ENCODE peak calls at places on chromosomes 12 and 14, in seven cellular contexts. One of them, this sample, is unnamed.

GRCh38 chr14:59360923-59361794 is 104.0 kb downstream of the GPR135 start:
- DNase-seq in thoracic aorta: no peak
- DNase-seq in suprapubic skin: peak; percentile 75
- DNase-seq in fibroblast of mammary gland: peak; percentile 92
- DNase-seq in astrocyte of the cerebellum: no peak
- DNase-seq in ascending aorta: no peak
- DNase-seq in fibroblast of pulmonary artery: peak; percentile 92
- DNase-seq in this sample: no peak

GRCh38 chr12:1384910-1385309 is 209.5 kb downstream of the FBXL14 start:
- DNase-seq in fibroblast of pulmonary artery: no peak
- DNase-seq in ascending aorta: no peak
- DNase-seq in suprapubic skin: no peak
- DNase-seq in thoracic aorta: no peak
- DNase-seq in fibroblast of mammary gland: no peak
- DNase-seq in astrocyte of the cerebellum: no peak
- DNase-seq in this sample: no peak

GRCh38 chr12:28463396-28463795 is 273.1 kb downstream of the CCDC91 start:
- DNase-seq in fibroblast of pulmonary artery: no peak
- DNase-seq in suprapubic skin: no peak
- DNase-seq in astrocyte of the cerebellum: no peak
- DNase-seq in ascending aorta: no peak
- DNase-seq in fibroblast of mammary gland: peak; percentile 23
- DNase-seq in thoracic aorta: no peak
- DNase-seq in this sample: no peak

GRCh38 chr12:97386133-97386581 is 76.4 kb upstream of the RMST start:
- DNase-seq in astrocyte of the cerebellum: peak; percentile 91
- DNase-seq in thoracic aorta: no peak
- DNase-seq in fibroblast of mammary gland: no peak
- DNase-seq in fibroblast of pulmonary artery: no peak
- DNase-seq in ascending aorta: no peak
- DNase-seq in suprapubic skin: no peak
- DNase-seq in this sample: no peak

GRCh38 chr12:57796996-57797395 is 14.4 kb downstream of the TSFM start:
- DNase-seq in fibroblast of pulmonary artery: no peak
- DNase-seq in fibroblast of mammary gland: no peak
- DNase-seq in ascending aorta: no peak
- DNase-seq in thoracic aorta: no peak
- DNase-seq in suprapubic skin: no peak
- DNase-seq in astrocyte of the cerebellum: no peak
- DNase-seq in this sample: no peak

GRCh38 chr12:96522690-96523089 is 33.3 kb downstream of the CFAP54 start:
- DNase-seq in astrocyte of the cerebellum: no peak
- DNase-seq in thoracic aorta: no peak
- DNase-seq in fibroblast of mammary gland: no peak
- DNase-seq in fibroblast of pulmonary artery: no peak
- DNase-seq in ascending aorta: no peak
- DNase-seq in suprapubic skin: no peak
- DNase-seq in this sample: no peak

GRCh38 chr12:93186131-93186530 is 191.6 kb upstream of the NUDT4 start:
- DNase-seq in suprapubic skin: no peak
- DNase-seq in astrocyte of the cerebellum: no peak
- DNase-seq in fibroblast of mammary gland: peak; percentile 38
- DNase-seq in fibroblast of pulmonary artery: peak; percentile 68
- DNase-seq in ascending aorta: no peak
- DNase-seq in thoracic aorta: no peak
- DNase-seq in this sample: no peak

GRCh38 chr12:111766608-111767361 is at the start of gene ALDH2:
- DNase-seq in suprapubic skin: peak; percentile 84
- DNase-seq in astrocyte of the cerebellum: no peak
- DNase-seq in fibroblast of mammary gland: no peak
- DNase-seq in thoracic aorta: no peak
- DNase-seq in ascending aorta: no peak
- DNase-seq in fibroblast of pulmonary artery: peak; percentile 53
- DNase-seq in this sample: peak; percentile 61

GRCh38 chr14:73718742-73719251 is 4.6 kb upstream of the PNMA1 start:
- DNase-seq in astrocyte of the cerebellum: no peak
- DNase-seq in fibroblast of pulmonary artery: no peak
- DNase-seq in fibroblast of mammary gland: no peak
- DNase-seq in ascending aorta: no peak
- DNase-seq in suprapubic skin: no peak
- DNase-seq in thoracic aorta: no peak
- DNase-seq in this sample: no peak

GRCh38 chr14:90545966-90546751 is 149.3 kb downstream of the CALM1 start:
- DNase-seq in thoracic aorta: peak; percentile 58
- DNase-seq in ascending aorta: peak; percentile 41
- DNase-seq in fibroblast of pulmonary artery: no peak
- DNase-seq in fibroblast of mammary gland: no peak
- DNase-seq in suprapubic skin: no peak
- DNase-seq in astrocyte of the cerebellum: no peak
- DNase-seq in this sample: no peak

GRCh38 chr12:153080-153746 is 60.7 kb downstream of the SLC6A12 start:
- DNase-seq in suprapubic skin: no peak
- DNase-seq in ascending aorta: no peak
- DNase-seq in fibroblast of mammary gland: peak; percentile 44
- DNase-seq in thoracic aorta: no peak
- DNase-seq in fibroblast of pulmonary artery: peak; percentile 47
- DNase-seq in astrocyte of the cerebellum: no peak
- DNase-seq in this sample: peak; percentile 75

GRCh38 chr12:100199347-100200136 is 1.1 kb upstream of the ACTR6 start:
- DNase-seq in fibroblast of mammary gland: no peak
- DNase-seq in thoracic aorta: no peak
- DNase-seq in fibroblast of pulmonary artery: peak; percentile 7
- DNase-seq in astrocyte of the cerebellum: no peak
- DNase-seq in suprapubic skin: peak; percentile 86
- DNase-seq in ascending aorta: no peak
- DNase-seq in this sample: peak; percentile 88

GRCh38 chr12:20696181-20696580 is 1.0 kb downstream of the SLCO1C1 start:
- DNase-seq in astrocyte of the cerebellum: no peak
- DNase-seq in suprapubic skin: no peak
- DNase-seq in ascending aorta: no peak
- DNase-seq in fibroblast of mammary gland: peak; percentile 7
- DNase-seq in fibroblast of pulmonary artery: no peak
- DNase-seq in thoracic aorta: no peak
- DNase-seq in this sample: no peak

GRCh38 chr12:115950959-115951358 is 326.5 kb downstream of the MED13L start:
- DNase-seq in ascending aorta: no peak
- DNase-seq in fibroblast of pulmonary artery: no peak
- DNase-seq in fibroblast of mammary gland: no peak
- DNase-seq in suprapubic skin: no peak
- DNase-seq in astrocyte of the cerebellum: no peak
- DNase-seq in thoracic aorta: no peak
- DNase-seq in this sample: no peak

GRCh38 chr12:91225316-91225715 is 42.7 kb upstream of the DCN start:
- DNase-seq in suprapubic skin: no peak
- DNase-seq in fibroblast of pulmonary artery: no peak
- DNase-seq in ascending aorta: no peak
- DNase-seq in fibroblast of mammary gland: peak; percentile 65
- DNase-seq in astrocyte of the cerebellum: no peak
- DNase-seq in thoracic aorta: no peak
- DNase-seq in this sample: no peak

GRCh38 chr12:41189395-41190251 is 1.5 kb downstream of the PDZRN4 start:
- DNase-seq in fibroblast of mammary gland: peak; percentile 13
- DNase-seq in thoracic aorta: no peak
- DNase-seq in ascending aorta: no peak
- DNase-seq in fibroblast of pulmonary artery: no peak
- DNase-seq in astrocyte of the cerebellum: no peak
- DNase-seq in suprapubic skin: no peak
- DNase-seq in this sample: no peak

GRCh38 chr12:52952082-52952801 is 3.3 kb downstream of the KRT18 start:
- DNase-seq in thoracic aorta: no peak
- DNase-seq in fibroblast of pulmonary artery: no peak
- DNase-seq in fibroblast of mammary gland: no peak
- DNase-seq in suprapubic skin: no peak
- DNase-seq in ascending aorta: no peak
- DNase-seq in astrocyte of the cerebellum: no peak
- DNase-seq in this sample: no peak
- TF ChIP-seq CTCF in thoracic aorta: no peak
- TF ChIP-seq CTCF in fibroblast of pulmonary artery: peak; percentile 30
- TF ChIP-seq CTCF in fibroblast of mammary gland: no peak
- TF ChIP-seq CTCF in suprapubic skin: no peak
- TF ChIP-seq CTCF in ascending aorta: no peak
- TF ChIP-seq CTCF in astrocyte of the cerebellum: no peak
- TF ChIP-seq CTCF in this sample: peak; percentile 10

DNA sequence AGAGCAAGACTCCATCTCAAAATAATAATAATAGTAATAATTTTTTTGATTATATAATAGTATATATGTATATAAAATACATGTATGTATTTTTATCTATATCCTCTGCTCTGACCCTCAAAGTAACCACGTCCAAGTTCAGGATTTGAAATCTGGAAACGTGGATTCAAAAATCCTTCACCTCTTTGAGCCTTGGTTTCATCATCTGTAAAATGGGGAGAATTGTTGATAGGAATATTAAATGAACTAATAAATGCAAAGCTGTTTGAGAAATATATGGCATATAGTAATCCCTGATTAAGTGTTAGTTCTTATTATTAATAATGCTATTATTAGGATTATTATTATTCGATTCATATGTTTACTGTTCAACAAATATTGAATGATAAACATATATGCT is 2.6 kb downstream of the P2RX7 start:
- DNase-seq in fibroblast of mammary gland: no peak
- DNase-seq in suprapubic skin: no peak
- DNase-seq in astrocyte of the cerebellum: no peak
- DNase-seq in ascending aorta: no peak
- DNase-seq in fibroblast of pulmonary artery: no peak
- DNase-seq in thoracic aorta: no peak
- DNase-seq in this sample: no peak
- H3K4me3 ChIP-seq in fibroblast of mammary gland: no peak overlapping the region
- H3K4me3 ChIP-seq in suprapubic skin: no peak overlapping the region
- H3K4me3 ChIP-seq in astrocyte of the cerebellum: no peak overlapping the region
- H3K4me3 ChIP-seq in ascending aorta: no peak overlapping the region
- H3K4me3 ChIP-seq in fibroblast of pulmonary artery: no peak overlapping the region
- H3K4me3 ChIP-seq in thoracic aorta: no peak overlapping the region
- H3K4me3 ChIP-seq in this sample: no peak overlapping the region

GRCh38 chr14:76939015-76939742 is 89.3 kb downstream of the IRF2BPL start:
- DNase-seq in fibroblast of mammary gland: no peak
- DNase-seq in ascending aorta: no peak
- DNase-seq in fibroblast of pulmonary artery: no peak
- DNase-seq in thoracic aorta: no peak
- DNase-seq in astrocyte of the cerebellum: no peak
- DNase-seq in suprapubic skin: no peak
- DNase-seq in this sample: no peak

GRCh38 chr14:76936483-76936882 is 92.0 kb downstream of the IRF2BPL start:
- DNase-seq in thoracic aorta: no peak
- DNase-seq in fibroblast of mammary gland: peak; percentile 83
- DNase-seq in suprapubic skin: no peak
- DNase-seq in fibroblast of pulmonary artery: peak; percentile 35
- DNase-seq in astrocyte of the cerebellum: no peak
- DNase-seq in ascending aorta: no peak
- DNase-seq in this sample: no peak

GRCh38 chr14:76940057-76940456 is 88.5 kb downstream of the IRF2BPL start:
- DNase-seq in astrocyte of the cerebellum: no peak
- DNase-seq in suprapubic skin: no peak
- DNase-seq in fibroblast of pulmonary artery: no peak
- DNase-seq in fibroblast of mammary gland: no peak
- DNase-seq in thoracic aorta: no peak
- DNase-seq in ascending aorta: no peak
- DNase-seq in this sample: no peak

GRCh38 chr14:76938092-76938500 is 90.4 kb downstream of the IRF2BPL start:
- DNase-seq in suprapubic skin: no peak
- DNase-seq in ascending aorta: no peak
- DNase-seq in fibroblast of pulmonary artery: no peak
- DNase-seq in thoracic aorta: no peak
- DNase-seq in astrocyte of the cerebellum: peak; percentile 57
- DNase-seq in fibroblast of mammary gland: no peak
- DNase-seq in this sample: no peak

DNA sequence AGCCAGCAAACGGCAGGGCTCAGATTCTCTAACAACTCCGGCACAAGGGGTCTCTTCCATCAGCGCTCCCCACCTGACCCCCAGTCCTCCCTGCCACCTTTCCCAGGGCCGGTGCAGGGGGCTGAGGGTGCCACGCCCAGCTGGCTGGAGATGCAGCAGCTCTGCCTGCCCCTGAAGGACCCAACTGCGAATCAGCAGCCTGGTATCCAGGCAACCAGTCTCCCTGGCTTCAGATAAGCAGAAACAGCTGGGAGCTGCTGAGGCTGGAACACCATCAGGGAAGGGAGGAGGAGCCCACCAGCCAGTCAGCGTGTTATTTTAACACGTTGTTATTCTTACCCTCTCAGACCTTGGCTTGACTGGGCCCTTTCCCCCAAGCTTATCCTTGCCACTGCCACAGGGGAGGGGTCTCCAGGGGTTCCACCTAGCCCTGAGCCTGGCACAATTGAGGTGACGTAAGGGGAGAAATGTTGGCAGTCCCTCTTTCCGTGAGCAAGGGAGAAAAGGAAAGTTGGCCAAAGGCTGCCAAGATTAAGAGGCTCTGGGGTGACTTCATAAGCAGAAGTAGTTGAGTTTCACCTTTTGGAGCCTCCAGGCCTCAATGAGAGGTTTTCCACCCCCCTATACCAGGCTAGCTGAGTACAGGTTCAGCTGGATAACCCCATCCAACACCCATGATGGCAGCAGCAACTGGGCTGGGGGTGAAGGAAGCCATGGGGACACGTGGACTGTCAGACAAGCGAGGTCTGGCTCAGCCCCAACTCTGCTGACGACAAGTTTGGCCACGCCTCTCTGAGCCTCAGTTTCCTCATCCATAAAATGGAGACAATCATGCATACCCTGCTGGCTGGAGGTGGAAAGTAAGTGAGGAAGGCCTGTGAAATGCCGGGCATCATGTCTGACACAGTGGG is 91.1 kb downstream of the IRF2BPL start:
- DNase-seq in ascending aorta: no peak
- DNase-seq in thoracic aorta: no peak
- DNase-seq in suprapubic skin: no peak
- DNase-seq in fibroblast of pulmonary artery: peak; percentile 82
- DNase-seq in fibroblast of mammary gland: peak; percentile 87
- DNase-seq in astrocyte of the cerebellum: peak; percentile 72
- DNase-seq in this sample: no peak
- TF ChIP-seq CTCF in ascending aorta: no peak
- TF ChIP-seq CTCF in thoracic aorta: no peak
- TF ChIP-seq CTCF in suprapubic skin: no peak
- TF ChIP-seq CTCF in fibroblast of pulmonary artery: no peak
- TF ChIP-seq CTCF in fibroblast of mammary gland: no peak
- TF ChIP-seq CTCF in astrocyte of the cerebellum: no peak
- TF ChIP-seq CTCF in this sample: no peak

GRCh38 chr14:64973026-64973442 is 898 bp upstream of the RAB15 start:
- DNase-seq in fibroblast of pulmonary artery: no peak
- DNase-seq in fibroblast of mammary gland: no peak
- DNase-seq in astrocyte of the cerebellum: no peak
- DNase-seq in ascending aorta: no peak
- DNase-seq in suprapubic skin: no peak
- DNase-seq in thoracic aorta: no peak
- DNase-seq in this sample: no peak
- H3K4me3 ChIP-seq in fibroblast of pulmonary artery: no peak overlapping the region
- H3K4me3 ChIP-seq in fibroblast of mammary gland: no peak overlapping the region
- H3K4me3 ChIP-seq in astrocyte of the cerebellum: peak overlapping the region; percentile 71
- H3K4me3 ChIP-seq in ascending aorta: peak overlapping the region; percentile 77
- H3K4me3 ChIP-seq in suprapubic skin: peak overlapping the region; percentile 81
- H3K4me3 ChIP-seq in thoracic aorta: peak overlapping the region; percentile 83
- H3K4me3 ChIP-seq in this sample: no peak overlapping the region

GRCh38 chr14:39988939-39989338 is 556.7 kb upstream of the FBXO33 start:
- DNase-seq in ascending aorta: no peak
- DNase-seq in suprapubic skin: no peak
- DNase-seq in thoracic aorta: no peak
- DNase-seq in astrocyte of the cerebellum: peak; percentile 68
- DNase-seq in fibroblast of pulmonary artery: peak; percentile 57
- DNase-seq in fibroblast of mammary gland: peak; percentile 51
- DNase-seq in this sample: peak; percentile 59
- TF ChIP-seq CTCF in ascending aorta: no peak
- TF ChIP-seq CTCF in suprapubic skin: peak; percentile 9
- TF ChIP-seq CTCF in thoracic aorta: no peak
- TF ChIP-seq CTCF in astrocyte of the cerebellum: peak; percentile 39
- TF ChIP-seq CTCF in fibroblast of pulmonary artery: peak; percentile 31
- TF ChIP-seq CTCF in fibroblast of mammary gland: peak; percentile 23
- TF ChIP-seq CTCF in this sample: peak; percentile 34

GRCh38 chr12:69173358-69173757 is 66.0 kb upstream of the CPSF6 start:
- DNase-seq in ascending aorta: no peak
- DNase-seq in fibroblast of pulmonary artery: no peak
- DNase-seq in thoracic aorta: no peak
- DNase-seq in fibroblast of mammary gland: no peak
- DNase-seq in suprapubic skin: no peak
- DNase-seq in astrocyte of the cerebellum: no peak
- DNase-seq in this sample: no peak
- H3K4me3 ChIP-seq in ascending aorta: no peak overlapping the region
- H3K4me3 ChIP-seq in fibroblast of pulmonary artery: no peak overlapping the region
- H3K4me3 ChIP-seq in thoracic aorta: no peak overlapping the region
- H3K4me3 ChIP-seq in fibroblast of mammary gland: no peak overlapping the region
- H3K4me3 ChIP-seq in suprapubic skin: no peak overlapping the region
- H3K4me3 ChIP-seq in astrocyte of the cerebellum: no peak overlapping the region
- H3K4me3 ChIP-seq in this sample: no peak overlapping the region

This sample was measured in GM12865.